ENCODE peak calls at places on chromosomes 2 and 18, in five cellular contexts. G is K562, V is A549, Z is GM12878, E is HepG2. R is an unnamed sample.

GRCh38 chr2:118310016-118310877 is 222.0 kb downstream of the INSIG2 start:
- DNase-seq in Z (no peak), V (no peak), G (peak; percentile 65), E (no peak), R (peak; percentile 85)

GRCh38 chr18:79964330-79965118 is at the start of gene HSBP1L1:
- DNase-seq in V (peak; percentile 58), E (peak; percentile 65), G (no peak), Z (no peak), R (peak; percentile 90)

GRCh38 chr18:75025573-75025972 is 183.4 kb downstream of the PTGR3 start:
- DNase-seq in V (no peak), Z (no peak), E (no peak), G (no peak), R (no peak)

GRCh38 chr2:64406407-64406774 is 47.6 kb upstream of the LGALSL start:
- DNase-seq in V (peak; percentile 29), G (no peak), E (peak; percentile 41), Z (no peak), R (no peak)

GRCh38 chr2:61658841-61659780 is 121.0 kb upstream of the XPO1 start:
- DNase-seq in E (peak; percentile 44), G (peak; percentile 66), Z (peak; percentile 27), V (peak; percentile 81), R (peak; percentile 91)

GRCh38 chr2:126859631-126860030 is 39.1 kb upstream of the TEX51 start:
- DNase-seq in E (no peak), Z (no peak), V (no peak), G (no peak), R (no peak)

GRCh38 chr2:222358876-222359275 is 60.1 kb upstream of the PAX3 start:
- DNase-seq in E (no peak), G (no peak), V (no peak), Z (no peak), R (no peak)

GRCh38 chr2:67871696-67872320 is 191.0 kb downstream of the C1D start:
- DNase-seq in G (no peak), E (no peak), Z (no peak), V (no peak), R (no peak)

GRCh38 chr2:216350214-216350789 is 22.0 kb downstream of the MARCHF4 start:
- DNase-seq in V (peak; percentile 29), Z (no peak), G (peak; percentile 12), E (no peak), R (no peak)

GRCh38 chr2:235467586-235467985 is 26.3 kb upstream of the AGAP1 start:
- DNase-seq in G (no peak), V (no peak), Z (no peak), E (no peak), R (no peak)

GRCh38 chr2:85032621-85033020 is 61.7 kb downstream of the KCMF1 start:
- DNase-seq in V (peak; percentile 66), G (no peak), Z (no peak), E (no peak), R (no peak)

GRCh38 chr2:157990173-157990572 is 111.5 kb upstream of the UPP2 start:
- DNase-seq in E (no peak), Z (no peak), G (no peak), V (no peak), R (peak; percentile 69)

GRCh38 chr2:15656090-15656489 is 64.4 kb downstream of the DDX1 start:
- DNase-seq in Z (no peak), E (no peak), G (no peak), V (no peak), R (no peak)

GRCh38 chr2:186887107-186888090 is 38.4 kb upstream of the ZSWIM2 start:
- DNase-seq in Z (peak; percentile 26), E (no peak), G (peak; percentile 78), V (no peak), R (no peak)
- H3K4me1 ChIP-seq in Z (no peaks in the 10 kb centered on the region), E (no peaks in the 10 kb centered on the region), G (no peaks in the 10 kb centered on the region), V (no peaks in the 10 kb centered on the region), R (no peaks in the 10 kb centered on the region)

DNA sequence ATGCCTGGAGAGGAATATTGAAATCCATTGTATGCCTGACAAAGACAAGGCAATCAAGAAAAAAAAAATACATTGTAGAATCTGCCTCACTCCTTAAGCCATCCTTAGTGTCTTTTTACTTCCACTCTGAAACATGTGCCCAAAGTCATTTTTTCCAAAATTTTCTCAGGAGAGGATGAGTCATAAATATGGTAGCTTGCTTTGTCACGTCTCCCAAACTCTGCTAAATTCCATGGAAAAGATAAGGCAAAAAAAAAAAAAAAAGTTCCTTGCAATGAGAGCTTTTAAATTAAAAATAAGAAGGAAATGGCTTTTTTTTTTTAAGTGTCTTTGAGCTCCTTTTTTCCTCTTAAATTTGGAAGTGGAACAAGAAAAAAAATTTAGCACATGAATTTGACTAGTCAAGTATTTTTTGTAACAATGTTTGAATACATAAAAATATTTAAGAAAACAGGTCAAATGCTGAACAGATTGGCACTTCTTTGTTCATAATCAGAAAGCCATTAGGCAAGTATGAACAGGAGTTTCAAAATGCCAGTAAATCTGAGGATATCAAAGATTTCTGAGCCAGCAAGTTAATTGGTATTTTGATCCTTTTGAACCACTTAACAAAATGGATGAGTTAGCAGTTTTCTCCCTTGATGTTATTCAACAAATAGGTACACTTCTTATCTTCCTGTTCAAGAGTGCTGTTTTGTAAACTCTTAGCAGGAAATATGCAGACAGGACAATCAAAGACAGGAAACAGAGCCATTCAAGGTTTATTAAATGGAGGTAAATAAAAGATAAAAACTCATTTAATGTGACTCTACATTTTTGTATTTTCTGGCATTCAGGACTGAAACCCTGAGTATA is 247.3 kb upstream of the SP5 start:
- DNase-seq in Z (no peak), E (no peak), G (no peak), V (no peak), R (no peak)
- TF ChIP-seq JUNB in Z (no peak), E (no peak), G (no peak), V (no peak), R (no peak)

GRCh38 chr2:96205238-96205637 is 3.4 kb downstream of the STARD7 start:
- DNase-seq in G (no peak), V (no peak), Z (no peak), E (no peak), R (no peak)

GRCh38 chr2:96205888-96206287 is 2.7 kb downstream of the STARD7 start:
- DNase-seq in V (no peak), G (peak; percentile 42), E (no peak), Z (no peak), R (no peak)

GRCh38 chr2:96203130-96204028 is 5.2 kb downstream of the STARD7 start:
- DNase-seq in Z (no peak), V (no peak), G (no peak), E (no peak), R (no peak)

GRCh38 chr2:96207073-96207777 is 1.4 kb downstream of the STARD7 start:
- DNase-seq in E (no peak), V (no peak), G (peak; percentile 28), Z (no peak), R (no peak)

GRCh38 chr2:96204836-96205235 is 3.8 kb downstream of the STARD7 start:
- DNase-seq in G (no peak), V (no peak), E (no peak), Z (no peak), R (no peak)
- H3K4me1 ChIP-seq in G (peaks cover 23% of the 10 kb centered on the region), V (peaks cover 67% of the 10 kb centered on the region), E (peaks cover 82% of the 10 kb centered on the region), Z (peaks cover 21% of the 10 kb centered on the region), R (peaks cover 48% of the 10 kb centered on the region)

GRCh38 chr2:54419855-54420550 is 36.1 kb upstream of the SPTBN1 start:
- DNase-seq in Z (no peak), V (no peak), E (no peak), G (no peak), R (no peak)
- TF ChIP-seq JUNB in Z (no peak), V (no peak), E (no peak), G (no peak), R (no peak)

DNA sequence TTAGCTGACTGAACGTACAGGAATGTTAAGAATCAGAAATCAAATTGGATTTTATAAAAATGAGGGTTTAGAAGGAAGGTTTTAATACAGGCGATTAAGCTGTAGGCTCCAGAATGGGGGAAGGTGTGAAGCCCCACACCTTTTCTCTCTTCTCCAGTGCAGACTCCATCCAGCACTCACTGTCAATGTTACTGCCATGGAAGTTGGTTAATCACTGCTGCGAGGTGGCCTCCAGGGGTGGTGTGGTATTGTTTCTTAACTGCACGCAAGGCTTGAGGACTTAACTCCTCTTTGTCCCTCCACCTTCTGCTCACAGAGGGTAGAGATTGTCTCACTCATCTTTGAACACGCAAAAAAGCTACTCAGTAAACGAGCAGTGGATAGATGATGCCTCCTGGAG is 26.9 kb upstream of the YWHAQ start:
- DNase-seq in E (no peak), Z (no peak), G (no peak), V (peak; percentile 41), R (no peak)
- H3K4me1 ChIP-seq in E (peaks cover 45% of the 10 kb centered on the region), Z (peaks cover 54% of the 10 kb centered on the region), G (peaks cover 19% of the 10 kb centered on the region), V (peaks cover 50% of the 10 kb centered on the region), R (no peaks in the 10 kb centered on the region)

DNA sequence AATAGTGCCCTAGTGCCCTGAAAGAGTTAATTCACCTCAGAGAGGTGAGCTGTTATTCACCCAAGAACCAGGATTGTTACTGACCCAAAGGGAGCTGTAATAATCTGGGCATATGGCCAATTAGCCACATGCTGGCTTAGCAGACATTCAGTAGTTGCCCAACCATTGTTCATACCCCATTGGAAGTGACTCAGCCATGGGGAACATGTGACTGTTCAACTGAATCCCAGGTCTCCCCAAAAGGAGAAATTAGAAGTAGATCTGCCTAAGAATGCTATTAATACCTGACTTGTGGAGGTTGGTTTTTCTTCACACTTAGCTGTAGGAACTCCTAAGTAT is 272.6 kb upstream of the UBE2E3 start:
- DNase-seq in Z (no peak), G (peak; percentile 46), V (peak; percentile 71), E (peak; percentile 4), R (no peak)
- TF ChIP-seq JUNB in Z (no peak), G (no peak), V (peak; percentile 59), E (no peak), R (no peak)

DNA sequence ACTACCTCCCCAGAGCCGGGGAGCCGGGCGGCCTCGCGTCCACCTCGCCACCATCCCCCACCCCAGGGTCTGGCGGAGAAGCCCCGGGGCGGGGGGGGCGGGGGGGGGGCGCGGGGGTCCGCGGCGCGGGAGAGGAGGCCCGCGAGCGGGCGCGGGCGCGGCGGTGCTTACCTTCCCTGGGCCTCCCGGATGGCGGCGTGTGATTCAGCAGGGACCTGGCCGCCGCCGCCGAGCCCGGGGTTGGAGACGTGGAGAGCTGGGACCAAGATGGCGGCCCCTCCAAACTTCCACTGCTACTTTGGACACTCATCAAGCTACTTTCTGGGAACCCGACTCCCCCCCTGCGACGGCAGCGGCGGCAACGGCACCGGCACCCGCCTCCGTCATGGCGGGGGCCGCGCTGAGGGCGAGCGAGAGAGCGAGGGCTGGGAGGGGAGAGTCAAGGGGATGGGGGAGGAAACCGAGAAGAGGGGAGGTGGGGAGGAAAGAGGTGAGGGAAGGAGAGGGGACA is 519 bp downstream of the TLK1 start:
- DNase-seq in Z (no peak), E (peak; percentile 55), V (peak; percentile 69), G (no peak), R (peak; percentile 72)
- H3K4me1 ChIP-seq in Z (peaks cover 22% of the 10 kb centered on the region), E (peaks cover 54% of the 10 kb centered on the region), V (peaks cover 21% of the 10 kb centered on the region), G (peaks cover 10% of the 10 kb centered on the region), R (peaks cover 47% of the 10 kb centered on the region)

GRCh38 chr2:5094192-5094591 is 598.0 kb upstream of the SOX11 start:
- DNase-seq in V (no peak), E (no peak), Z (no peak), G (no peak), R (no peak)

GRCh38 chr2:5093518-5093917 is 598.7 kb upstream of the SOX11 start:
- DNase-seq in E (no peak), Z (no peak), G (no peak), V (no peak), R (no peak)

DNA sequence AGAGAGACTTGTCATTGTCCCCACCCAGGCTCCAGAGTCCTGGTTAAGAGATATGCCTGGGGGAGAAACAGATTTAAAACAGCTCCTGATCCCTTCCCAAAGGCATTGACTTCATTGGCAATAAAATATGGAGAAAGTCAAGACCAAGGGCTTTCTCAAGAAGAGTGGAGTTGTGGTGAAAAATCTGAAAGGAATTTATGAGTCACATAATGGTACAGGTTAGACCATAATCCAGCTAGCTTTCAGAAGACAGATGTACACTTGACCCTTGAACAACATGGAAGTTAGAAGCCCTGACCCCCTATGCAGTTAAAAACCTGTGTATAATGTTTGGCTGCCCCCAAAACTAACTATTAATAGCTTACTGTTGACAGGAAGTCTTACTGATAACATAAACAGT is 599.1 kb upstream of the SOX11 start:
- DNase-seq in Z (no peak), E (no peak), V (no peak), G (no peak), R (no peak)
- TF ChIP-seq JUNB in Z (no peak), E (no peak), V (no peak), G (no peak), R (no peak)